ENCODE peak calls at places on chromosomes 1 and 21, in six cellular contexts. X is neural crest cell, P is left ventricle myocardium inferior, J is cardiac muscle cell, O is stomach, T is nephron progenitor cell. E is an unnamed sample.

GRCh38 chr1:243470492-243470891 is 214.7 kb downstream of the SDCCAG8 start:
- DNase-seq in J (no peak), O (no peak), P (no peak), T (no peak), X (no peak), E (no peak)

GRCh38 chr1:203636306-203636705 is 9.7 kb downstream of the ATP2B4 start:
- DNase-seq in P (no peak), O (no peak), J (no peak), X (no peak), T (no peak), E (no peak)

GRCh38 chr1:1275836-1276235 is 2.2 kb upstream of the UBE2J2 start:
- DNase-seq in T (no peak), X (no peak), O (no peak), P (no peak), J (no peak), E (no peak)

GRCh38 chr1:220696863-220697231 is 6.7 kb downstream of the C1orf115 start:
- DNase-seq in T (no peak), O (no peak), J (no peak), X (no peak), P (no peak), E (no peak)

GRCh38 chr1:26291939-26292338 is 12.1 kb downstream of the SH3BGRL3 start:
- DNase-seq in X (no peak), O (no peak), J (no peak), P (no peak), T (no peak), E (no peak)

GRCh38 chr1:23524163-23524562 is 6.9 kb downstream of the E2F2 start:
- DNase-seq in T (no peak), O (no peak), J (no peak), X (no peak), P (no peak), E (no peak)

GRCh38 chr1:244442850-244443249 is 8.9 kb downstream of the ADSS2 start:
- DNase-seq in P (no peak), X (no peak), J (no peak), O (no peak), T (no peak), E (no peak)

GRCh38 chr21:34202553-34203332 is 129.4 kb downstream of the MRPS6 start:
- DNase-seq in X (peak; percentile 26), J (peak; percentile 66), P (peak; percentile 25), O (no peak), T (peak; percentile 68), E (peak; percentile 34)

GRCh38 chr1:44276006-44276405 is 62.7 kb downstream of the DMAP1 start:
- DNase-seq in O (no peak), X (no peak), T (no peak), P (no peak), J (no peak), E (no peak)

GRCh38 chr1:29712275-29712633 is 475.9 kb downstream of the PTPRU start:
- DNase-seq in P (no peak), X (no peak), O (no peak), T (no peak), J (no peak), E (no peak)

GRCh38 chr1:155967410-155968400 is 10.6 kb downstream of the ARHGEF2 start:
- DNase-seq in X (no peak), O (no peak), P (no peak), J (no peak), T (peak; percentile 40), E (peak; percentile 56)

GRCh38 chr1:155966750-155967149 is 11.6 kb downstream of the ARHGEF2 start:
- DNase-seq in X (no peak), J (no peak), O (no peak), P (no peak), T (no peak), E (no peak)

GRCh38 chr1:155964193-155964592 is 14.2 kb downstream of the ARHGEF2 start:
- DNase-seq in X (no peak), T (no peak), P (no peak), J (no peak), O (no peak), E (no peak)

GRCh38 chr1:155968670-155969069 is 9.7 kb downstream of the ARHGEF2 start:
- DNase-seq in O (no peak), J (peak; percentile 35), T (no peak), X (no peak), P (peak; percentile 58), E (no peak)

GRCh38 chr1:155966135-155966534 is 12.2 kb downstream of the ARHGEF2 start:
- DNase-seq in J (no peak), P (no peak), O (no peak), T (no peak), X (no peak), E (no peak)
- TF ChIP-seq CTCF in J (peak; percentile 17), P (peak; percentile 42), O (no peak), T (no peak), X (no peak), E (no peak)

GRCh38 chr1:93814795-93815737 is 63.9 kb downstream of the DNTTIP2 start:
- DNase-seq in X (no peak), T (no peak), J (no peak), O (no peak), P (no peak), E (no peak)

GRCh38 chr1:93815738-93816110 is 63.3 kb downstream of the DNTTIP2 start:
- DNase-seq in O (no peak), X (no peak), T (no peak), P (no peak), J (no peak), E (no peak)

GRCh38 chr1:93811646-93812045 is 67.4 kb downstream of the DNTTIP2 start:
- DNase-seq in T (no peak), O (no peak), P (no peak), J (no peak), X (no peak), E (no peak)

GRCh38 chr1:93814059-93814794 is 64.8 kb downstream of the DNTTIP2 start:
- DNase-seq in O (peak; percentile 68), P (no peak), X (peak; percentile 61), T (peak; percentile 54), J (peak; percentile 72), E (peak; percentile 61)

GRCh38 chr1:93813076-93813475 is 65.9 kb downstream of the DNTTIP2 start:
- DNase-seq in T (no peak), X (no peak), O (no peak), J (no peak), P (no peak), E (no peak)
- TF ChIP-seq CTCF in T (no peak), X (no peak), O (no peak), J (no peak), P (no peak), E (no peak)

GRCh38 chr1:206117151-206117948 is at the start of gene AVPR1B:
- DNase-seq in X (peak; percentile 37), O (peak; percentile 56), J (peak; percentile 79), P (peak; percentile 48), T (peak; percentile 81), E (peak; percentile 60)
- TF ChIP-seq CTCF in X (peak; percentile 32), O (no peak), J (no peak), P (peak; percentile 18), T (no peak), E (no peak)

GRCh38 chr21:41135715-41136114 is 32.2 kb upstream of the BACE2 start:
- DNase-seq in J (no peak), O (no peak), X (no peak), T (no peak), P (no peak), E (no peak)

GRCh38 chr21:41137401-41137800 is 30.6 kb upstream of the BACE2 start:
- DNase-seq in J (no peak), P (no peak), O (no peak), T (no peak), X (no peak), E (no peak)

GRCh38 chr21:41130883-41131282 is 37.1 kb upstream of the BACE2 start:
- DNase-seq in J (no peak), P (no peak), X (no peak), O (no peak), T (no peak), E (no peak)

GRCh38 chr21:41136286-41136685 is 31.7 kb upstream of the BACE2 start:
- DNase-seq in P (no peak), X (no peak), J (no peak), T (no peak), O (no peak), E (no peak)

GRCh38 chr21:41133896-41134522 is 34.0 kb upstream of the BACE2 start:
- DNase-seq in O (no peak), X (no peak), P (no peak), T (peak; percentile 19), J (peak; percentile 48), E (peak; percentile 30)
- TF ChIP-seq CTCF in O (no peak), X (peak; percentile 67), P (peak; percentile 64), T (peak; percentile 54), J (peak; percentile 65), E (no peak)

GRCh38 chr1:95116666-95117206 is 419 bp upstream of the TLCD4 start:
- DNase-seq in T (peak; percentile 70), J (peak; percentile 86), P (peak; percentile 52), X (peak; percentile 65), O (peak; percentile 71), E (peak; percentile 74)
- TF ChIP-seq CTCF in T (peak; percentile 67), J (peak; percentile 53), P (peak; percentile 69), X (peak; percentile 74), O (no peak), E (peak; percentile 64)

GRCh38 chr1:152623203-152623844 is 421 bp upstream of the LCE3A start:
- DNase-seq in O (no peak), J (no peak), P (no peak), X (no peak), T (no peak), E (no peak)
- TF ChIP-seq CTCF in O (no peak), J (no peak), P (no peak), X (no peak), T (no peak), E (peak; percentile 44)

E was measured in endothelial cell.